ENCODE peak calls at places on chromosomes 13 and 19, in four cellular contexts. One of them, this sample, is unnamed. For H3K4me1, the result is how much of the 10 kb centered on the place peaks cover.

GRCh38 chr19:1266116-1266817 is 2.9 kb upstream of the CIRBP start:
- DNase-seq in astrocyte: peak
- DNase-seq in mammary epithelial cell: peak
- DNase-seq in cardiac muscle cell: peak
- DNase-seq in this sample: peak

GRCh38 chr13:44463759-44464158 is 90.1 kb downstream of the SERP2 start:
- DNase-seq in cardiac muscle cell: no peak
- DNase-seq in astrocyte: no peak
- DNase-seq in mammary epithelial cell: no peak
- DNase-seq in this sample: no peak

GRCh38 chr19:2446390-2446789 is 10.4 kb downstream of the LMNB2 start:
- DNase-seq in mammary epithelial cell: no peak
- DNase-seq in astrocyte: no peak
- DNase-seq in cardiac muscle cell: no peak
- DNase-seq in this sample: peak

GRCh38 chr19:54218960-54219661 is 3.7 kb downstream of the LILRB3 start:
- DNase-seq in cardiac muscle cell: no peak
- DNase-seq in astrocyte: no peak
- DNase-seq in mammary epithelial cell: no peak
- DNase-seq in this sample: no peak

GRCh38 chr13:99218969-99219368 is 18.3 kb downstream of the UBAC2 start:
- DNase-seq in cardiac muscle cell: no peak
- DNase-seq in astrocyte: no peak
- DNase-seq in mammary epithelial cell: no peak
- DNase-seq in this sample: peak

GRCh38 chr19:2275588-2276428 is 6.2 kb downstream of the PEAK3 start:
- DNase-seq in cardiac muscle cell: no peak
- DNase-seq in mammary epithelial cell: no peak
- DNase-seq in astrocyte: no peak
- DNase-seq in this sample: no peak

GRCh38 chr19:1674293-1674679 is 21.9 kb upstream of the TCF3 start:
- DNase-seq in astrocyte: no peak
- DNase-seq in cardiac muscle cell: no peak
- DNase-seq in mammary epithelial cell: no peak
- DNase-seq in this sample: no peak

GRCh38 chr19:377801-378581 is 31.0 kb downstream of the C2CD4C start:
- DNase-seq in cardiac muscle cell: no peak
- DNase-seq in astrocyte: no peak
- DNase-seq in mammary epithelial cell: peak
- DNase-seq in this sample: no peak

GRCh38 chr19:2551172-2551863 is 75.4 kb downstream of the GADD45B start:
- DNase-seq in cardiac muscle cell: no peak
- DNase-seq in mammary epithelial cell: no peak
- DNase-seq in astrocyte: no peak
- DNase-seq in this sample: no peak

GRCh38 chr13:87810920-87811344 is 139.8 kb downstream of the SLITRK5 start:
- DNase-seq in astrocyte: no peak
- DNase-seq in cardiac muscle cell: no peak
- DNase-seq in mammary epithelial cell: no peak
- DNase-seq in this sample: no peak

GRCh38 chr13:76286178-76286577 is 600.0 kb downstream of the KCTD12 start:
- DNase-seq in mammary epithelial cell: no peak
- DNase-seq in cardiac muscle cell: no peak
- DNase-seq in astrocyte: peak
- DNase-seq in this sample: no peak

GRCh38 chr13:47409778-47410177 is 512.9 kb upstream of the HTR2A start:
- DNase-seq in mammary epithelial cell: no peak
- DNase-seq in astrocyte: no peak
- DNase-seq in cardiac muscle cell: no peak
- DNase-seq in this sample: no peak

GRCh38 chr13:99968521-99969367 is 2.8 kb downstream of the ZIC5 start:
- DNase-seq in cardiac muscle cell: peak
- DNase-seq in mammary epithelial cell: no peak
- DNase-seq in astrocyte: no peak
- DNase-seq in this sample: no peak

GRCh38 chr19:32172761-32173160 is 172.6 kb upstream of the ZNF507 start:
- DNase-seq in astrocyte: no peak
- DNase-seq in cardiac muscle cell: no peak
- DNase-seq in mammary epithelial cell: no peak
- DNase-seq in this sample: no peak

GRCh38 chr19:17075860-17076538 is 422 bp downstream of the MYO9B start:
- DNase-seq in cardiac muscle cell: peak
- DNase-seq in astrocyte: no peak
- DNase-seq in mammary epithelial cell: peak
- DNase-seq in this sample: no peak

GRCh38 chr19:43425567-43426392 is 11.1 kb downstream of the TEX101 start:
- DNase-seq in mammary epithelial cell: peak
- DNase-seq in cardiac muscle cell: peak
- DNase-seq in astrocyte: no peak
- DNase-seq in this sample: no peak
- H3K27ac ChIP-seq in mammary epithelial cell: no peak
- H3K27ac ChIP-seq in cardiac muscle cell: no peak
- H3K27ac ChIP-seq in astrocyte: no peak
- H3K27ac ChIP-seq in this sample: no peak

GRCh38 chr13:50191004-50191403 is 175.8 kb downstream of the KCNRG start:
- DNase-seq in mammary epithelial cell: no peak
- DNase-seq in astrocyte: no peak
- DNase-seq in cardiac muscle cell: no peak
- DNase-seq in this sample: no peak

GRCh38 chr13:50188696-50189095 is 173.5 kb downstream of the KCNRG start:
- DNase-seq in mammary epithelial cell: peak
- DNase-seq in astrocyte: no peak
- DNase-seq in cardiac muscle cell: no peak
- DNase-seq in this sample: no peak

GRCh38 chr13:50189450-50189849 is 174.2 kb downstream of the KCNRG start:
- DNase-seq in cardiac muscle cell: no peak
- DNase-seq in astrocyte: no peak
- DNase-seq in mammary epithelial cell: no peak
- DNase-seq in this sample: no peak

GRCh38 chr13:50192272-50192813 is 177.1 kb downstream of the KCNRG start:
- DNase-seq in cardiac muscle cell: no peak
- DNase-seq in astrocyte: no peak
- DNase-seq in mammary epithelial cell: no peak
- DNase-seq in this sample: no peak

DNA sequence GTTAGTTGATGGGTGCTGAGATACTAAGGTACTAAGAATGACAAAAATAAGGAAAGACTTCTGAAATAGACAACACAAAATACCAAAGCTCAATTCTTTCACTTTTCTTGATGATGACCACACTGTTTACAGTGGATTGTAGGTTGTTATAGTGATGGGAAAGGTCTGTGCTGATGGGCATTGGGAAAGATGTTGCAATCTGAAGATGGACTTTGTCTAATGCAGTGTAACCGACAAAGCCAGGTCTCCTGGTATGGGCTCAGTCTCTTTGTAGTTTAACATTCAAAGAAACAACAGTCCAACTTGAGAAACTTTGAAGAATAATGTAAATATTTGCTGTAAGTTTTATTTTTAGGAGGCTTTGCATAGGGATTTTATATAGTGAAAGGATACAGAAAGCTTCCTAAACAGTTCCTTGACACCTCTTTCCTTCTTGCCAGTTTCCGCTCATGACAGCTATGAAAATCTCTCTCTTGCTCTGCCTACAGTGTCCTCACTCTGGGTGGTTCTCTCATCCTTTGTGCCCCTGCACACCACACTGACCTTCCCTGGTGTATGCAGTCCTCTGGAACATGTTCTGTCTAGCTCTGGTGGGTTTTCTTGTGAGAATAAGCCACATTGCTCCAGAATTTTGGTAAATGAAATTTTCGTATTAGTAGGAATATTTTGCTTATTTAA is 172.2 kb downstream of the KCNRG start:
- DNase-seq in mammary epithelial cell: no peak
- DNase-seq in cardiac muscle cell: no peak
- DNase-seq in astrocyte: no peak
- DNase-seq in this sample: no peak
- H3K4me3 ChIP-seq in mammary epithelial cell: no peak
- H3K4me3 ChIP-seq in cardiac muscle cell: no peak
- H3K4me3 ChIP-seq in astrocyte: no peak
- H3K4me3 ChIP-seq in this sample: no peak

DNA sequence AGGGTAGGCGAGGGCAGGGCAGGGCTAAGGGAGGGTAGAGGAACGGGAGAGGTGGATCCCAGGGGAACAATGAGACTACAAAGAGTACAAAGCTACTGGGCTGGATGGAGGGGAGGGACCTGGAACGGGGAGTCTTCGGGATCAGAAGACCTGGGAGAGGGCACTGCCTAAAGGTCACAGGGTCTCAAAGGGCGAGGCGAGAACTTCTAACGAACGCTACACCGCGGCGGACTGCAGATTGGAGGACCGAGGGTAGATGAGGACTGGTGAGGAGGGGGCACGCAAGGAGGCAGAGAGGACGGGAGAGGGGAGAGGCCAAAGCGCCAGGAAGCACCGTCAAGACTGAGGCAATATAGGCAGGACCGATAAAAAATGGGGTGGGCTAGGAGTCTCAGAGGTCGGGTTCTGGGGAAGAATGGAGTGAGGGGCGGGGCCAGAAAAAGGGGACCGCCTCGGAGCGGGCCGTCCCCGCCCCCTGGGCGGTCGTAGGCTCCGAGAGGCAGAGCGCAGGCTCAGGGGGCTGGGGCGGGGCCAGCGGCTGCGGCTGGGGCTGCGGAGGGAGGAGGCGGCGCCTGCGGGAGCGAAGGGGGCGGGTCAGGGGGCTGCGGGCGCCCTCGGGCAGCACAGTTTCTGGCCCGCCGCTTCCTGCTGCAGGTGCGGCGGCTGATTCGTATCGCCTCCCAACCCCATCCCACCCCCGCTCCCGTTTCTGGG is 1.3 kb upstream of the KCNC3 start:
- DNase-seq in astrocyte: no peak
- DNase-seq in cardiac muscle cell: peak
- DNase-seq in mammary epithelial cell: no peak
- DNase-seq in this sample: peak
- H3K4me1 ChIP-seq in astrocyte: under half
- H3K4me1 ChIP-seq in cardiac muscle cell: under half
- H3K4me1 ChIP-seq in mammary epithelial cell: under half
- H3K4me1 ChIP-seq in this sample: half or more

GRCh38 chr19:35715355-35715809 is 2.4 kb upstream of the KMT2B start:
- DNase-seq in astrocyte: no peak
- DNase-seq in cardiac muscle cell: no peak
- DNase-seq in mammary epithelial cell: no peak
- DNase-seq in this sample: no peak
- H3K27ac ChIP-seq in astrocyte: no peak
- H3K27ac ChIP-seq in cardiac muscle cell: no peak
- H3K27ac ChIP-seq in mammary epithelial cell: no peak
- H3K27ac ChIP-seq in this sample: no peak

GRCh38 chr19:18685597-18686164 is 2.2 kb downstream of the CRTC1 start:
- DNase-seq in cardiac muscle cell: no peak
- DNase-seq in astrocyte: no peak
- DNase-seq in mammary epithelial cell: no peak
- DNase-seq in this sample: no peak

GRCh38 chr19:18683955-18684641 is 618 bp downstream of the CRTC1 start:
- DNase-seq in cardiac muscle cell: no peak
- DNase-seq in mammary epithelial cell: no peak
- DNase-seq in astrocyte: no peak
- DNase-seq in this sample: no peak

GRCh38 chr19:18683109-18683954 is at the start of gene CRTC1:
- DNase-seq in astrocyte: peak
- DNase-seq in cardiac muscle cell: peak
- DNase-seq in mammary epithelial cell: peak
- DNase-seq in this sample: peak

GRCh38 chr19:18682807-18683108 is 722 bp upstream of the CRTC1 start:
- DNase-seq in mammary epithelial cell: no peak
- DNase-seq in cardiac muscle cell: no peak
- DNase-seq in astrocyte: no peak
- DNase-seq in this sample: no peak

GRCh38 chr19:18684642-18684993 is 1.1 kb downstream of the CRTC1 start:
- DNase-seq in cardiac muscle cell: no peak
- DNase-seq in astrocyte: no peak
- DNase-seq in mammary epithelial cell: no peak
- DNase-seq in this sample: no peak
- H3K4me3 ChIP-seq in cardiac muscle cell: no peak
- H3K4me3 ChIP-seq in astrocyte: no peak
- H3K4me3 ChIP-seq in mammary epithelial cell: no peak
- H3K4me3 ChIP-seq in this sample: no peak

GRCh38 chr13:110408286-110408685 is 101.2 kb downstream of the COL4A2 start:
- DNase-seq in astrocyte: no peak
- DNase-seq in mammary epithelial cell: no peak
- DNase-seq in cardiac muscle cell: no peak
- DNase-seq in this sample: no peak
- H3K4me1 ChIP-seq in astrocyte: half or more
- H3K4me1 ChIP-seq in mammary epithelial cell: under half
- H3K4me1 ChIP-seq in cardiac muscle cell: under half
- H3K4me1 ChIP-seq in this sample: under half

GRCh38 chr19:5472303-5472702 is 17.1 kb downstream of the ZNRF4 start:
- DNase-seq in astrocyte: no peak
- DNase-seq in cardiac muscle cell: no peak
- DNase-seq in mammary epithelial cell: peak
- DNase-seq in this sample: no peak
- H3K27ac ChIP-seq in astrocyte: no peak
- H3K27ac ChIP-seq in cardiac muscle cell: no peak
- H3K27ac ChIP-seq in mammary epithelial cell: no peak
- H3K27ac ChIP-seq in this sample: no peak

DNA sequence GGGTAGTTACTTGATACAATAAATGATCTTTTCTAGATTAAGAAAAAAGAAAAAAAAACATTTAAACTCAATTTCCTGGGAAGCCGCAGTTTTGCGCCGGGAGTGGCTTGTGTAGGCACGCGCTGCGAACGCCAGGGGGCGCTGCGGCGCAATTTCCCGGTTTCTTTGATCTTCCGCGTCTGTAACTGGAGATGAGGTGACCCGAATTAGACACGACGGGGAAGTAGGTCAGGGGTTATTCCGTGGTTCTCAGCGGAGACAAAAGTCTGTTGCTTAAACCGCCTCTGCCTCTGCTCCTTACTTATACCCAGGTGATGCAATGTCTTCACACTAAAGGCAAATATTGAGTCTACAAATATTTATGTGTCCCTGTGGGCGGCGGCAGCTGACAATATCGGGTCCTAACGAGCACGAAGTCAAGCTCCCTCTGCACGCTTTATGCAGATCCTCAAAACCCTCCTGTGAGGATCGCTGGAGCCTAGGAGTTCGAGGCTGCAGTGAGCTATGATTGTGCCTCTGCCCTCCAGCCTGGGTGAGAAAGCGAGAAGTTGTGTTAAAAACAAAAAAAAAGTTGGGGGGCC is 15.2 kb downstream of the STXBP2 start:
- DNase-seq in mammary epithelial cell: peak
- DNase-seq in astrocyte: peak
- DNase-seq in cardiac muscle cell: peak
- DNase-seq in this sample: peak
- H3K4me3 ChIP-seq in mammary epithelial cell: peak
- H3K4me3 ChIP-seq in astrocyte: no peak
- H3K4me3 ChIP-seq in cardiac muscle cell: no peak
- H3K4me3 ChIP-seq in this sample: peak

GRCh38 chr19:44687898-44688297 is 11.1 kb upstream of the CEACAM16 start:
- DNase-seq in cardiac muscle cell: no peak
- DNase-seq in mammary epithelial cell: no peak
- DNase-seq in astrocyte: no peak
- DNase-seq in this sample: no peak
- H3K4me1 ChIP-seq in cardiac muscle cell: under half
- H3K4me1 ChIP-seq in mammary epithelial cell: under half
- H3K4me1 ChIP-seq in astrocyte: under half
- H3K4me1 ChIP-seq in this sample: under half